ENCODE peak calls at places on chromosome 11, in five cellular contexts. M is mesenchymal stem cell, K is IMR-90, W is mesendoderm, U is H9. J is an unnamed sample.

GRCh38 chr11:119793335-119793984 is 64.5 kb upstream of the NECTIN1 start:
- DNase-seq in M (no peak), K (no peak), W (no peak), U (no peak), J (no peak)

GRCh38 chr11:35418282-35418846 is 994 bp downstream of the SLC1A2 start:
- DNase-seq in M (peak), K (no peak), W (peak), U (peak), J (peak)

GRCh38 chr11:27300974-27301373 is 62.0 kb downstream of the CCDC34 start:
- DNase-seq in M (no peak), K (no peak), W (no peak), U (no peak), J (no peak)

GRCh38 chr11:36996795-36997194 is 398.8 kb upstream of the RAG2 start:
- DNase-seq in M (no peak), K (no peak), W (no peak), U (no peak), J (no peak)

GRCh38 chr11:16336721-16337120 is 19.6 kb downstream of the SOX6 start:
- DNase-seq in M (no peak), K (no peak), W (no peak), U (no peak), J (no peak)

GRCh38 chr11:46352063-46352841 is 5.0 kb downstream of the DGKZ start:
- DNase-seq in M (peak), K (no peak), W (peak), U (peak), J (no peak)

GRCh38 chr11:62607729-62608128 is 4.8 kb downstream of the EML3 start:
- DNase-seq in M (no peak), K (no peak), W (no peak), U (no peak), J (no peak)

GRCh38 chr11:12258451-12258850 is 118.9 kb upstream of the PARVA start:
- DNase-seq in M (peak), K (peak), W (peak), U (no peak), J (no peak)

GRCh38 chr11:71112454-71112853 is 139.9 kb downstream of the SHANK2 start:
- DNase-seq in M (no peak), K (no peak), W (no peak), U (peak), J (no peak)

GRCh38 chr11:71108013-71108865 is 144.1 kb downstream of the SHANK2 start:
- DNase-seq in M (no peak), K (no peak), W (no peak), U (no peak), J (no peak)

GRCh38 chr11:71109186-71109585 is 143.2 kb downstream of the SHANK2 start:
- DNase-seq in M (no peak), K (no peak), W (no peak), U (no peak), J (no peak)

GRCh38 chr11:71106671-71107070 is 145.7 kb downstream of the SHANK2 start:
- DNase-seq in M (no peak), K (no peak), W (no peak), U (no peak), J (no peak)

GRCh38 chr11:71109586-71109985 is 142.8 kb downstream of the SHANK2 start:
- DNase-seq in M (no peak), K (no peak), W (no peak), U (no peak), J (no peak)
- H3K18ac ChIP-seq in M (no peak), K (no peak), W (no peak), U (no peak), J (no peak)

DNA sequence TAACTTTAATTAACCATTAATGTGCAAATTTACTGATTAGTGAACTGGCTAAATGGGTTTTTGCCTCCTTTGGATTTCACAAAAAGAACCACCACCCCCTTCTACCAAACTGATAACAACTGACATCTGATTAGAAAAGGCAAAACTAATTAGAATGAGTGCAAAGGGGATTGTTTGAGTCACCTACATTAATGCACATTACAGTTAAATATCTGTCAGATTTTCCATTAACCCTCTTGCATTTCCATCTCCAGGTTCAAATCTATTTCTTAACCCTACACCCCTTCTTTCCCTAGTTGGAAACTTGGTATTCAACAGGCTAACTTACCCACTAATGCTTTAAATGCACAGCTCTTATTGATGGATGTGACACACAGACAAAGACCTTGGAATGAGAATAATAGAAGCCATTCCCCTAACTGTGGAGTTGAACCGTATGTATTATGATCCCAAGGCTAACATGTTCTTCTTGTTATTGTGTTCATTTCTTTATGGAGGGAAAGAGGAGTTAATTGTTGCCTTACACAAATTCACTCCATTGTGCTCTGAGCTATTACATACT is 161.5 kb upstream of the MTMR2 start:
- DNase-seq in M (no peak), K (no peak), W (no peak), U (no peak), J (no peak)
- H3K18ac ChIP-seq in M (no peak), K (peak), W (no peak), U (no peak), J (no peak)

GRCh38 chr11:66294626-66295620 is 3.2 kb downstream of the TMEM151A start:
- DNase-seq in M (no peak), K (no peak), W (no peak), U (no peak), J (no peak)

GRCh38 chr11:66293352-66293751 is 1.7 kb downstream of the TMEM151A start:
- DNase-seq in M (no peak), K (no peak), W (no peak), U (no peak), J (no peak)

GRCh38 chr11:66291706-66292542 is at the start of gene TMEM151A:
- DNase-seq in M (no peak), K (no peak), W (no peak), U (no peak), J (no peak)

GRCh38 chr11:66292543-66293332 is 1.0 kb downstream of the TMEM151A start:
- DNase-seq in M (no peak), K (no peak), W (no peak), U (no peak), J (no peak)

DNA sequence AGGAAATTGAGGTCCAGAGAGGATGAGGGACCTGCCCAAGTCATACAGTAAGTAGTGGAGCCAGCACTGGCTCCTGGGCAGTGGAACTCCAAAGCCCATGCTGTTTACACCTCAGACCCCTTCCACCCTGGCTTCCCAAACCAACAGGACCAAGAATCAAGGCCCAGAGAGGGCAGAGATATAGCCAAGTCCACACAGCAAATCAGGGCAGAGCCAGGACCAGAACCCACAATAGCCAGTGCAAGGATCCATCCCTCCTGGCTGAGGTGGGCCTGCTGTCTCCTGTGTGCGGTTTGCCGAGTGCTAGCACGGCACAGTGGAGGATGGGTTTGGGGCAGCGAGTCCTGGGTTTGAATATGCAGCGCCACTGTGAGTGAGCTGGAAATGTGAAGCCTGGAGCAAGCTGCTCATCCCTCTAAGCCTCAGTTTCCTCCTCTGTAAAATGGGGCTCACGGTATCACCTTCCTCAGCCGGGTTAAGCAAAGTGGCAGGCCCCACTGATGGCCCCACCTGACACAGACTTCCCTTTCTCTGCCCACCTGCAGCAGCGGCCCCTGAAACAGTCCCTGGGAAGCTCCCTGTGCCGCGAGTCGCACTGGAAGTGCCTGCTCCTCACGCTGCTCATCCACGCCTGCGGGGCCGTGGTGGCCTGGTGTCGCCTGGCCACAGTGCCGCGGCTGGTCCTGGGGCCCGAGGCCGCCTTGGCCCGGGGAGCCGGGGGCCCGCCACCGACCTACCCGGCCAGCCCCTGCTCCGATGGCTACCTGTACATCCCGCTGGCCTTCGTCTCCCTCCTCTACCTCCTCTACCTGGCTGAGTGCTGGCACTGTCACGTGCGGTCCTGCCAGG is 2.3 kb downstream of the TMEM151A start:
- DNase-seq in M (no peak), K (no peak), W (no peak), U (no peak), J (no peak)
- H3K18ac ChIP-seq in M (no peak), K (no peak), W (no peak), U (no peak), J (no peak)

DNA sequence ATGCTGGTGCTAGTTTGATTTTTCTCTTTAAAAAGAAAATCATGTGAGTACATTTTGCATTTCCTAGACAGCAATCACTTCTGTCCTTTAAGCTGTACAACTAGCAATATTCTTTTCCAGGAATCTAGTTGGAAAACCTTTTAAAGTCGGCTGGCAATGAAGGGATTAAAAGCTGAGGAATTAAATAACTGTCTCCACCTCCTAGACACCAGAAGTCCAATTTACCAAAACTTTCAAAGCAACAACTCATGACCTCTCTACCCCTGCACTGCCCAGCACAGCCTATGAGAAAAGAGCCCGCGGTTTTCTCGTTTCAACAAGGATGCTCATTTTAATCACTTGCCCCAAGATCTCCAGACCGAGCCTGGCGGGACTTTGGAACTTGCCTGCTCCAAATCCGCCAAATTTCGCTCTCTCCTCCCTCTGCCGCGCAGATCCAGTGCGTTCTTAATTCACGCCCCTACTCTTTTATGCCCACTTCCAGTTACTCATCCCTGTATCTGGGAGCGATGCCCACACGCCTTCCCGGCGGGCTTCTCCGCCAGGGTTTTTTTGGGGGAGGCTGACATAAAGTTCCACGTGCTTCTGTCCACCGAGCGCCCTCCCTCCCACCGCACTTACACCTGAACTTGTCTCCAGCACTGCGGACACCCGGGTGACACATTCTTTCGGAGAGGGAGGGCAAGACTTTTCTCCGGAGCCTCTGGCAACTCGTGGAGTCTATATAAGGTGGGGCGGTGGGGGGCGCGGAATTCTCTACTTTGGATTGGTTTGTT is 2.5 kb downstream of the MPPED2 start:
- DNase-seq in M (no peak), K (no peak), W (peak), U (peak), J (no peak)
- H3K18ac ChIP-seq in M (no peak), K (no peak), W (no peak), U (no peak), J (peak)

DNA sequence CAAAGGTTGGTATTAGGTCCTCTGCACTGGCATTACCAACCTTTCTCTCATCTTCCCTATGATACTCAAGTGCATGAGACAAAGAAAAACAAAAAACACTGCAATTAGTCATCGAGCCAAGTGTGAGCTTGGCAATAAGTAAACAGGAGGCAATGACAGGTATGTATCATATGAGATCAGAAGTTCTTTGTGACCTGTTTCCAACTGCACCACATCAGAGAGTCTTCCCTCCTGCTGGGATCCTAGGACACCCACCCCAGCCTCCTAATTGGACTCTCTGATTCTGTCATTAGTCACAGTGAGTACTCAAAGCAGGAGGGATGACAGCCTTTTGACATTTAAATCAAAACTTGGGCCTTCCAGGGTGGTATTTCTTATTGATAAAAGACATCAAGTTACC is 7.8 kb upstream of the JAML start:
- DNase-seq in M (no peak), K (no peak), W (no peak), U (no peak), J (no peak)
- H3K18ac ChIP-seq in M (no peak), K (no peak), W (no peak), U (no peak), J (no peak)

DNA sequence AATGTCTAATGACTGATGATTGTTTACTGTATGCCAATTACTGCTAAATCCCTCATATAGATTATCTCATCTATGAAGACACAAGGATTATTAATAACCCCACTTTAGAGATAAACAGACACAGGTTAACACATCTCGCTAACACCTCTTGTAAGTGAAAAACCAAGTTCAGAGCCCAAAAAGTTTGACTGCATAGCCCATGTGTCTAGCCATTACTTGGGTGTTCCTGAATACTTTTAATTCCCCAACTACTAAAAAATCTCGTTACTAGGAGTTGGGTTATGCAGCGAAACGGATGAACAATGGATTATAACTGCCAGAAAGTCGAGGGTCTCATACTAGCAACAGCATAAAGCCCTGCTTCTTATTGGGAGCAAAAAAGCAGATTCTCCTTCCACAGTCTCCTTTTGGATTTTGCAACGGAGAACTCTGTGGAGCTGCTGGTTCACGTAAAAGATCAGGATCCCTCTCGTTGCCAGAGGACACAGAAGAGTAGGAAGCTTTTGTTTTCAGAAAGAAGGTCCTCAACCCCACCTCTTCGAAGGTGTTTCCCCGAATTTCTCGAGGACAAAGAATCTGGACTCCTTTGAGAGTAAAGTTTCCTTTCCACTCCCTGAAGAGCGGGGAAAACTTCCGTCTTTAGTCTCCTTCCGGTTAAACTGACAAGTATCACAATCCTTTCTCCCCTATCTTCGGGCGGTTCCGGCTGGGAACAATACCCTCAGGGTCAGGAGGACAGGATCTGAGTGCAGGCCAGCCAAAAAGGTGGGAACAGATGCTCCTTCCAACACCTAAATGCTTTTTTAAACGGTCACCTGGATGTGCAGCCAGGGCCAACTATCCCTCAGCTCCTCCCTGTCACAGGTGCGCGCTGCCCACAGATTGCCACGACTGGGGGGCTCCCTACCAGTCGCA is 907 bp downstream of the ZBED5 start:
- DNase-seq in M (peak), K (peak), W (peak), U (no peak), J (no peak)
- H3K18ac ChIP-seq in M (peak), K (peak), W (peak), U (peak), J (peak)

GRCh38 chr11:296206-296975 is 2.9 kb downstream of the IFITM5 start:
- DNase-seq in M (no peak), K (no peak), W (no peak), U (no peak), J (no peak)

GRCh38 chr11:297666-298405 is 1.5 kb downstream of the IFITM5 start:
- DNase-seq in M (no peak), K (no peak), W (no peak), U (no peak), J (no peak)

GRCh38 chr11:298406-299065 is 790 bp downstream of the IFITM5 start:
- DNase-seq in M (no peak), K (no peak), W (no peak), U (no peak), J (no peak)

GRCh38 chr11:295351-296205 is 3.7 kb downstream of the IFITM5 start:
- DNase-seq in M (no peak), K (no peak), W (no peak), U (no peak), J (no peak)

DNA sequence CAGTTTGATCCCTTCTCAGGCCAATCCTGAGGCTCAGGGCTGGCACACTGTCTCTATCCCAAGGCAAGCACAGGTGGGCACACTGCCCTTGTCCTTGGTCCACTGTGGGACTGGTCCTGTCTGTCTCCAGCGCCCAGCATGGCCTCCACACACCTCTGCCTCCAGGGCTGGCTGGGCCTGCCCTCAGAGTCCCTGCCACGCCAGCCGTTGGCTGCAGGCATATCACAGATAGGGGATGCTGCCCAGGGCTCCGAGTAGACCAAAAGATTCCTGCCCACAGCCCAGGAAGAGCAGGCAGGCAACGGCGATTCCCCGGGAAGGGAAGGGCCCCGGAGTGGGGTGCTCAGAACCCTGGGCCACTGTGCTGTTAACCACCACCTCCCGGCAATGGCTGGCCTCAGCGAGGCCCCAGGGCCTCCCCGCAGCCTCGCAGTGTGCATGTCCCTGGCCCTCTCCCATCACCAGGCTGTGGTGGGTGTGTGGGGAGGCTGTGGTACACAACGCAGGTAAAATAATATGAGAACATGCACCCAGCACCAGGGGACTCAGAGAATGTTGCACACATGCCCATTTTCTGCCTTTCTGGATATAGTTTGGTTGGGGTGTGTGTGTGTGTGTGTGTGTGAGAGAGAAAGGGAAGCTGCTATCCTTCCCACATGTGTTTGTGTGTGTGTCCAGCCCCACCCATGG is 2.2 kb downstream of the IFITM5 start:
- DNase-seq in M (no peak), K (no peak), W (no peak), U (no peak), J (no peak)
- H3K18ac ChIP-seq in M (no peak), K (no peak), W (no peak), U (no peak), J (peak)

DNA sequence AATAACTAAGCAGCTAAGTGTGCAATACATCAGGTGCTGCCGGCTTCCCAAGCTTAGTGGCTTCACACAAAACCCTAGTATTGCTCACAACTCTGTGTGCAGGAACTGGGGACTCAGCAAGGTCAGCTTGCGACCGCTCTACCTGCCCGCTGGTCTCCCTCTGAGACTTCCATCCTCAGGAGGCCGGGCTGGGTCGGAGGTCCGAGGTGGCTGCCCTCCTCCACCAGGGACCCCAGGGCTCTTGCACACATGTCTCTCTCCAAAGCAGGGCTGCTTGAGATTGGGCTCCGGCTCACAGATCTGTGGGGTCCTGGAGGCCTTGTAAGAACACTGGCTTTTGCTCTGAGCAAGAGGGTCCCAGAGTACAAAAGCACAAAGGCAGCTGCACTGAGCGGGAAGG is 25.4 kb upstream of the FGF19 start:
- DNase-seq in M (no peak), K (no peak), W (no peak), U (no peak), J (no peak)
- H3K18ac ChIP-seq in M (no peak), K (no peak), W (no peak), U (no peak), J (no peak)

J was measured in H1.